ENCODE peak calls at places on chromosomes 4 and X, in ten cellular contexts. K is HT1080; N is RWPE1; W is T-helper 9 cell; X is AG09309; G is SK-N-DZ; A is NCI-H1436; M is GM20000; P is activated CD8-positive, alpha-beta memory T cell treated with anti-CD3 and anti-CD28 coated beads for 48 hours; Z is right atrium auricular region. Q is an unnamed sample.

GRCh38 chr4:43331226-43332078 is 438.9 kb downstream of the GRXCR1 start:
- DNase-seq in K (peak; percentile 91), N (peak; percentile 76), W (no peak), X (no peak), G (no peak), A (no peak), M (no peak), P (no peak), Z (no peak), Q (no peak)

GRCh38 chr4:74123065-74123728 is 24.2 kb upstream of the CXCL2 start:
- DNase-seq in K (no peak), N (no peak), W (no peak), X (peak; percentile 68), G (peak; percentile 11), A (peak; percentile 72), M (no peak), P (no peak), Z (no peak), Q (no peak)

GRCh38 chr4:1202526-1203378 is 30.4 kb upstream of the SPON2 start:
- DNase-seq in K (no peak), N (no peak), W (no peak), X (no peak), G (no peak), A (no peak), M (no peak), P (no peak), Z (peak; percentile 55), Q (no peak)

GRCh38 chrX:150934453-150934852 is 36.0 kb upstream of the CD99L2 start:
- DNase-seq in K (peak; percentile 59), N (peak; percentile 2), W (no peak), X (peak; percentile 74), G (no peak), A (no peak), M (no peak), P (no peak), Z (no peak), Q (no peak)

GRCh38 chrX:155188786-155189185 is 27.5 kb upstream of the VBP1 start:
- DNase-seq in K (peak; percentile 0), N (no peak), W (no peak), X (no peak), G (no peak), A (no peak), M (no peak), P (no peak), Z (no peak), Q (no peak)

GRCh38 chr4:36091997-36092396 is 152.3 kb downstream of the ARAP2 start:
- DNase-seq in K (no peak), N (no peak), W (no peak), X (no peak), G (no peak), A (no peak), M (no peak), P (no peak), Z (no peak), Q (no peak)

GRCh38 chrX:57929373-57929772 is 19.1 kb upstream of the ZXDA start:
- DNase-seq in K (no peak), N (no peak), W (no peak), X (no peak), G (no peak), A (no peak), M (peak; percentile 7), P (no peak), Z (no peak), Q (no peak)

GRCh38 chr4:36243355-36244256 is 708 bp downstream of the ARAP2 start:
- DNase-seq in K (peak; percentile 18), N (peak; percentile 75), W (no peak), X (no peak), G (peak; percentile 11), A (no peak), M (peak; percentile 49), P (peak; percentile 26), Z (peak; percentile 63), Q (no peak)

GRCh38 chrX:153494061-153494460 is 719 bp upstream of the BGN start:
- DNase-seq in K (no peak), N (no peak), W (no peak), X (no peak), G (no peak), A (no peak), M (no peak), P (no peak), Z (peak; percentile 69), Q (no peak)

GRCh38 chrX:100356497-100356896 is 53.6 kb downstream of the PCDH19 start:
- DNase-seq in K (no peak), N (no peak), W (no peak), X (no peak), G (no peak), A (no peak), M (no peak), P (no peak), Z (no peak), Q (no peak)

GRCh38 chrX:37454537-37455285 is 105.5 kb downstream of the PRRG1 start:
- DNase-seq in K (peak; percentile 88), N (peak; percentile 67), W (no peak), X (no peak), G (no peak), A (no peak), M (no peak), P (no peak), Z (no peak), Q (no peak)

GRCh38 chr4:91904556-91904955 is 399.2 kb upstream of the GRID2 start:
- DNase-seq in K (no peak), N (no peak), W (no peak), X (no peak), G (no peak), A (no peak), M (no peak), P (no peak), Z (no peak), Q (no peak)

GRCh38 chr4:99847362-99847976 is 30.8 kb downstream of the DAPP1 start:
- DNase-seq in K (no peak), N (no peak), W (no peak), X (no peak), G (no peak), A (no peak), M (peak; percentile 36), P (no peak), Z (no peak), Q (no peak)

GRCh38 chrX:73851014-73852009 is 288.3 kb downstream of the CHIC1 start:
- DNase-seq in K (no peak), N (no peak), W (peak; percentile 60), X (peak; percentile 91), G (peak; percentile 93), A (no peak), M (no peak), P (peak; percentile 31), Z (peak; percentile 95), Q (no peak)

GRCh38 chr4:82745173-82745842 is 53.3 kb downstream of the SCD5 start:
- DNase-seq in K (no peak), N (peak; percentile 62), W (no peak), X (peak; percentile 42), G (no peak), A (no peak), M (no peak), P (no peak), Z (no peak), Q (no peak)

GRCh38 chr4:108172780-108173598 is 4.3 kb upstream of the LEF1 start:
- DNase-seq in K (no peak), N (no peak), W (peak; percentile 55), X (no peak), G (peak; percentile 75), A (peak; percentile 8), M (peak; percentile 82), P (peak; percentile 47), Z (no peak), Q (no peak)

GRCh38 chrX:130716822-130717405 is 186.1 kb downstream of the ENOX2 start:
- DNase-seq in K (no peak), N (no peak), W (no peak), X (no peak), G (no peak), A (no peak), M (no peak), P (no peak), Z (no peak), Q (no peak)

GRCh38 chr4:42630908-42631307 is 26.0 kb downstream of the ATP8A1 start:
- DNase-seq in K (no peak), N (no peak), W (no peak), X (no peak), G (no peak), A (no peak), M (no peak), P (no peak), Z (no peak), Q (no peak)

GRCh38 chr4:15907430-15907829 is 31.1 kb downstream of the FGFBP1 start:
- DNase-seq in K (no peak), N (no peak), W (no peak), X (no peak), G (no peak), A (no peak), M (no peak), P (no peak), Z (no peak), Q (no peak)

GRCh38 chrX:150100261-150100660 is 162.0 kb upstream of the EOLA2 start:
- DNase-seq in K (no peak), N (no peak), W (no peak), X (peak; percentile 33), G (no peak), A (no peak), M (no peak), P (no peak), Z (no peak), Q (no peak)

GRCh38 chr4:11424000-11424399 is 4.7 kb downstream of the HS3ST1 start:
- DNase-seq in K (peak; percentile 27), N (peak; percentile 43), W (no peak), X (no peak), G (peak; percentile 10), A (peak; percentile 4), M (peak; percentile 67), P (no peak), Z (no peak), Q (no peak)

GRCh38 chrX:138866643-138867042 is 155.1 kb upstream of the FGF13 start:
- DNase-seq in K (no peak), N (no peak), W (no peak), X (no peak), G (no peak), A (no peak), M (no peak), P (no peak), Z (no peak), Q (no peak)

GRCh38 chrX:7412840-7413239 is 264.9 kb upstream of the PUDP start:
- DNase-seq in K (no peak), N (no peak), W (no peak), X (no peak), G (peak; percentile 38), A (no peak), M (no peak), P (no peak), Z (no peak), Q (no peak)